ENCODE peak calls at places on chromosomes 7 and 10, in seven cellular contexts. H, R, E, T, N, B and U are unnamed samples.

GRCh38 chr7:43337191-43337590 is 224.7 kb downstream of the HECW1 start:
- DNase-seq in R (no peak), H (no peak), E (no peak), B (no peak), T (no peak), N (no peak), U (no peak)

GRCh38 chr7:47336178-47337020 is 245.5 kb downstream of the TNS3 start:
- DNase-seq in B (peak; percentile 84), R (no peak), E (no peak), N (no peak), T (no peak), H (peak; percentile 65), U (peak; percentile 81)

GRCh38 chr10:72567884-72568283 is 58.0 kb downstream of the MICU1 start:
- DNase-seq in T (no peak), B (no peak), N (peak; percentile 15), H (peak; percentile 30), R (no peak), E (no peak), U (no peak)

GRCh38 chr7:155584261-155584660 is 37.9 kb upstream of the CNPY1 start:
- DNase-seq in E (no peak), T (no peak), R (no peak), B (no peak), N (no peak), H (no peak), U (no peak)

GRCh38 chr10:132417957-132418441 is 21.0 kb downstream of the PWWP2B start:
- DNase-seq in T (no peak), B (no peak), N (no peak), H (no peak), R (no peak), E (no peak), U (no peak)

GRCh38 chr10:93921338-93921737 is 27.6 kb downstream of the SLC35G1 start:
- DNase-seq in B (no peak), N (peak; percentile 34), H (no peak), R (no peak), T (peak; percentile 56), E (peak; percentile 54), U (no peak)

GRCh38 chr10:3963191-3963673 is 178.2 kb upstream of the KLF6 start:
- DNase-seq in N (peak; percentile 28), B (no peak), H (no peak), T (no peak), E (no peak), R (peak; percentile 16), U (no peak)

GRCh38 chr10:3512263-3512662 is 272.7 kb downstream of the KLF6 start:
- DNase-seq in E (no peak), T (no peak), R (no peak), B (no peak), N (no peak), H (no peak), U (no peak)

GRCh38 chr7:99729501-99730261 is 5.3 kb downstream of the CYP3A7 start:
- DNase-seq in E (no peak), T (no peak), H (no peak), B (no peak), N (peak; percentile 65), R (no peak), U (peak; percentile 61)

GRCh38 chr7:23431596-23432284 is 38.6 kb downstream of the IGF2BP3 start:
- DNase-seq in N (no peak), E (no peak), T (no peak), B (no peak), R (no peak), H (no peak), U (no peak)

GRCh38 chr10:27448926-27449325 is 55.2 kb upstream of the RAB18 start:
- DNase-seq in T (no peak), N (no peak), E (no peak), R (no peak), H (no peak), B (no peak), U (no peak)